ENCODE peak calls at places on chromosomes 7 and 10, in four cellular contexts. One of them, this sample, is unnamed.

GRCh38 chr7:151261534-151261933 is 13.0 kb upstream of the SMARCD3 start:
- DNase-seq in cerebellar nuclear complex: no peak
- DNase-seq in SHP77: no peak
- DNase-seq in T-helper 17 cell: no peak
- DNase-seq in this sample: no peak

GRCh38 chr7:65342723-65343629 is 30.7 kb upstream of the ZNF92 start:
- DNase-seq in SHP77: no peak
- DNase-seq in T-helper 17 cell: no peak
- DNase-seq in cerebellar nuclear complex: no peak
- DNase-seq in this sample: no peak

GRCh38 chr10:110207805-110208613 is 604 bp downstream of the MXI1 start:
- DNase-seq in SHP77: peak
- DNase-seq in cerebellar nuclear complex: no peak
- DNase-seq in T-helper 17 cell: peak
- DNase-seq in this sample: no peak

GRCh38 chr10:127337801-127338200 is 141.4 kb upstream of the INSYN2A start:
- DNase-seq in T-helper 17 cell: no peak
- DNase-seq in SHP77: no peak
- DNase-seq in cerebellar nuclear complex: no peak
- DNase-seq in this sample: no peak

GRCh38 chr7:103784887-103785286 is 204.6 kb downstream of the RELN start:
- DNase-seq in T-helper 17 cell: no peak
- DNase-seq in SHP77: no peak
- DNase-seq in cerebellar nuclear complex: no peak
- DNase-seq in this sample: no peak

GRCh38 chr7:129536323-129536722 is 34.0 kb downstream of the SMKR1 start:
- DNase-seq in SHP77: no peak
- DNase-seq in T-helper 17 cell: no peak
- DNase-seq in cerebellar nuclear complex: no peak
- DNase-seq in this sample: no peak

GRCh38 chr10:110373857-110374654 is 69.3 kb upstream of the SMNDC1 start:
- DNase-seq in SHP77: no peak
- DNase-seq in T-helper 17 cell: no peak
- DNase-seq in cerebellar nuclear complex: no peak
- DNase-seq in this sample: no peak

GRCh38 chr10:11678074-11678793 is 63.9 kb upstream of the ECHDC3 start:
- DNase-seq in T-helper 17 cell: no peak
- DNase-seq in SHP77: no peak
- DNase-seq in cerebellar nuclear complex: no peak
- DNase-seq in this sample: no peak

GRCh38 chr7:116538138-116538537 is 13.3 kb downstream of the CAV1 start:
- DNase-seq in cerebellar nuclear complex: no peak
- DNase-seq in SHP77: no peak
- DNase-seq in T-helper 17 cell: no peak
- DNase-seq in this sample: no peak

GRCh38 chr10:79376751-79377556 is 29.7 kb downstream of the PPIF start:
- DNase-seq in T-helper 17 cell: no peak
- DNase-seq in cerebellar nuclear complex: no peak
- DNase-seq in SHP77: no peak
- DNase-seq in this sample: no peak

GRCh38 chr7:100437150-100438100 is 1.1 kb upstream of the PPP1R35 start:
- DNase-seq in T-helper 17 cell: no peak
- DNase-seq in SHP77: no peak
- DNase-seq in cerebellar nuclear complex: no peak
- DNase-seq in this sample: no peak

GRCh38 chr10:72322030-72322279 is 32.8 kb downstream of the DNAJB12 start:
- DNase-seq in cerebellar nuclear complex: no peak
- DNase-seq in SHP77: no peak
- DNase-seq in T-helper 17 cell: no peak
- DNase-seq in this sample: no peak

GRCh38 chr7:26449175-26450165 is 157.8 kb downstream of the SNX10 start:
- DNase-seq in cerebellar nuclear complex: no peak
- DNase-seq in SHP77: peak
- DNase-seq in T-helper 17 cell: no peak
- DNase-seq in this sample: no peak

GRCh38 chr10:122373713-122374112 is 795 bp upstream of the PLEKHA1 start:
- DNase-seq in cerebellar nuclear complex: no peak
- DNase-seq in SHP77: no peak
- DNase-seq in T-helper 17 cell: no peak
- DNase-seq in this sample: no peak

GRCh38 chr10:91432175-91432574 is 22.0 kb downstream of the HECTD2 start:
- DNase-seq in SHP77: no peak
- DNase-seq in cerebellar nuclear complex: no peak
- DNase-seq in T-helper 17 cell: no peak
- DNase-seq in this sample: no peak

GRCh38 chr7:106029941-106030340 is 66.9 kb downstream of the CDHR3 start:
- DNase-seq in SHP77: no peak
- DNase-seq in cerebellar nuclear complex: no peak
- DNase-seq in T-helper 17 cell: no peak
- DNase-seq in this sample: no peak

This sample was measured in SK-MEL-5.